ENCODE peak calls at places on chromosomes 7 and 10, in nine cellular contexts. I is colonic mucosa; P is gastrocnemius medialis; Z is lower lobe of right lung; Q is neuronal stem cell; Y is A549; C is PC-3; D is CD8-positive, alpha-beta memory T cell; T is SK-N-SH. N is an unnamed sample. For H3K9me3, the result is how much of the 10 kb centered on the place peaks cover.

GRCh38 chr7:130996841-130997231 is 262.8 kb upstream of the KLF14 start:
- DNase-seq in I (peak), P (no peak), Z (peak), Q (no peak), Y (peak), C (peak), D (no peak), T (no peak), N (no peak)

GRCh38 chr7:9498303-9498702 is 1064.9 kb downstream of the NXPH1 start:
- DNase-seq in I (no peak), P (no peak), Z (no peak), Q (no peak), Y (no peak), C (no peak), D (no peak), T (no peak), N (no peak)

GRCh38 chr10:121853950-121854349 is 73.9 kb downstream of the ATE1 start:
- DNase-seq in I (no peak), P (no peak), Z (no peak), Q (no peak), Y (no peak), C (no peak), D (no peak), T (no peak), N (no peak)

GRCh38 chr10:104308439-104308903 is 29.8 kb downstream of the ITPRIP start:
- DNase-seq in I (no peak), P (no peak), Z (no peak), Q (no peak), Y (no peak), C (no peak), D (no peak), T (no peak), N (peak)

GRCh38 chr10:60369163-60369930 is 20.3 kb downstream of the ANK3 start:
- DNase-seq in I (no peak), P (no peak), Z (no peak), Q (no peak), Y (no peak), C (no peak), D (no peak), T (no peak), N (no peak)

GRCh38 chr7:95334434-95334833 is 10.1 kb upstream of the PON1 start:
- DNase-seq in I (no peak), P (no peak), Z (no peak), Q (no peak), Y (no peak), C (no peak), D (no peak), T (no peak), N (no peak)

GRCh38 chr7:49931627-49932026 is 158.2 kb downstream of the VWC2 start:
- DNase-seq in I (no peak), P (no peak), Z (no peak), Q (no peak), Y (no peak), C (no peak), D (no peak), T (no peak), N (no peak)

GRCh38 chr10:61992683-61993629 is 91.5 kb downstream of the ARID5B start:
- DNase-seq in I (peak), P (peak), Z (peak), Q (no peak), Y (peak), C (peak), D (peak), T (peak), N (peak)

GRCh38 chr10:132299381-132300336 is 8.1 kb downstream of the STK32C start:
- DNase-seq in I (no peak), P (no peak), Z (no peak), Q (no peak), Y (no peak), C (no peak), D (no peak), T (no peak), N (no peak)

GRCh38 chr10:117137031-117137910 is 799 bp downstream of the VAX1 start:
- DNase-seq in I (no peak), P (no peak), Z (no peak), Q (no peak), Y (peak), C (peak), D (no peak), T (peak), N (no peak)

GRCh38 chr7:112484671-112485097 is 3.9 kb downstream of the LSMEM1 start:
- DNase-seq in I (no peak), P (peak), Z (no peak), Q (no peak), Y (peak), C (peak), D (no peak), T (no peak), N (no peak)

GRCh38 chr7:41700044-41700471 is 2.8 kb downstream of the INHBA start:
- DNase-seq in I (no peak), P (no peak), Z (no peak), Q (no peak), Y (no peak), C (no peak), D (no peak), T (no peak), N (no peak)

GRCh38 chr7:88075216-88075615 is 141.2 kb downstream of the ADAM22 start:
- DNase-seq in I (no peak), P (no peak), Z (no peak), Q (no peak), Y (no peak), C (no peak), D (no peak), T (no peak), N (no peak)

GRCh38 chr10:105770813-105771212 is 1129.7 kb downstream of the SORCS3 start:
- DNase-seq in I (no peak), P (no peak), Z (no peak), Q (no peak), Y (no peak), C (no peak), D (no peak), T (no peak), N (no peak)

GRCh38 chr7:50491943-50492342 is 41.8 kb upstream of the FIGNL1 start:
- DNase-seq in I (no peak), P (no peak), Z (no peak), Q (no peak), Y (no peak), C (no peak), D (no peak), T (no peak), N (no peak)

GRCh38 chr7:139246905-139247304 is 15.9 kb downstream of the UBN2 start:
- DNase-seq in I (no peak), P (peak), Z (no peak), Q (no peak), Y (no peak), C (no peak), D (no peak), T (no peak), N (no peak)

GRCh38 chr10:101291254-101292193 is 62.3 kb upstream of the LBX1 start:
- DNase-seq in I (no peak), P (peak), Z (peak), Q (no peak), Y (peak), C (peak), D (peak), T (peak), N (no peak)

GRCh38 chr10:93173867-93174845 is 100.5 kb downstream of the CYP26A1 start:
- DNase-seq in I (no peak), P (no peak), Z (no peak), Q (no peak), Y (no peak), C (peak), D (no peak), T (no peak), N (no peak)

GRCh38 chr10:34954142-34954541 is 136.0 kb downstream of the CUL2 start:
- DNase-seq in I (peak), P (no peak), Z (peak), Q (no peak), Y (no peak), C (peak), D (no peak), T (no peak), N (no peak)

GRCh38 chr7:13904689-13905088 is 84.8 kb downstream of the ETV1 start:
- DNase-seq in I (no peak), P (no peak), Z (no peak), Q (no peak), Y (no peak), C (no peak), D (no peak), T (no peak), N (no peak)

GRCh38 chr10:112115781-112116385 is 67.7 kb downstream of the GPAM start:
- DNase-seq in I (peak), P (no peak), Z (no peak), Q (peak), Y (peak), C (peak), D (no peak), T (peak), N (no peak)

GRCh38 chr10:3077940-3078630 is 10.7 kb downstream of the PFKP start:
- DNase-seq in I (peak), P (no peak), Z (no peak), Q (no peak), Y (no peak), C (no peak), D (no peak), T (no peak), N (no peak)

GRCh38 chr10:32005050-32005449 is 51.2 kb downstream of the KIF5B start:
- DNase-seq in I (peak), P (no peak), Z (no peak), Q (no peak), Y (peak), C (peak), D (peak), T (peak), N (peak)

GRCh38 chr7:130614449-130614848 is 54.1 kb downstream of the COPG2 start:
- DNase-seq in I (no peak), P (no peak), Z (no peak), Q (no peak), Y (no peak), C (no peak), D (no peak), T (no peak), N (no peak)

GRCh38 chr10:99958287-99958686 is 51.5 kb downstream of the DNMBP start:
- DNase-seq in I (no peak), P (no peak), Z (no peak), Q (no peak), Y (no peak), C (no peak), D (no peak), T (no peak), N (no peak)

GRCh38 chr7:135597926-135598305 is 40.2 kb downstream of the NUP205 start:
- DNase-seq in I (no peak), P (no peak), Z (no peak), Q (no peak), Y (no peak), C (no peak), D (no peak), T (no peak), N (no peak)

DNA sequence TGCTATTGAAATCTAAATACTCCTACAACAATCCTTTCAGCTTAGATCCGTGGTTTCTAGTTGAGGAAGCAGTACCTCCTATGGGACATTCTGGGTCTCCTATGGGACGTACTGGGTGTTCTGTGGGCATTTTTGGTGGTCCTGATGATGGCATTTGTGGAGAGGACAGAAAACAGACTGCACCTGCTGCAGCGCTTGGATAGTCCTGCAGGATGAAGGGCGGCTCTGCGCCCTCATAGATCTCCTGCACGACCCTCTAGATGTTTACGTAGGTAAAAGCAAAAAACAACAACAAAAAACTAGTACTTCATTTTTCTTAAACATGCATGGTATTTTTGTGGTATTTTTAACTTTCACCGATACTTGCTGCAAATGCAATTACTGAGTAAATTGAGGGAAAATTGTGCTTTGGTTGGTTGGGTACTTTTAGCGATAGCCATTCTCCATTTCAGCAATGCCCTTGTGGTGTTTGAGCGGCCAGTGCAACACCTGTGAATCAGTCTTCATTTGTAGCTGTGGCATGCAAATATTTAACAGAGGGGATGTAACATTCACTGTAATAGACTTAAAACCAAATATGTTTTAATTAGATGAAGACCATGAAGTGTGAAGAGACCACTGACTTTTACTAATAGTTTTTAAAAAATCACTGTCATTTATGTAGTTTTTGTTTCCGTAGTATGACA is 461.2 kb downstream of the SDK1 start:
- DNase-seq in I (no peak), P (no peak), Z (no peak), Q (no peak), Y (no peak), C (no peak), D (no peak), T (no peak), N (no peak)
- H3K27ac ChIP-seq in I (no peak), P (no peak), Z (no peak), Q (no peak), Y (no peak), C (peak), D (no peak), T (peak), N (no peak)

GRCh38 chr7:148222716-148223115 is 367.9 kb upstream of the C7orf33 start:
- DNase-seq in I (no peak), P (no peak), Z (no peak), Q (no peak), Y (no peak), C (no peak), D (no peak), T (no peak), N (no peak)
- H3K4me3 ChIP-seq in I (no peak), P (no peak), Z (no peak), Q (no peak), Y (no peak), C (no peak), D (no peak), T (no peak), N (no peak)

DNA sequence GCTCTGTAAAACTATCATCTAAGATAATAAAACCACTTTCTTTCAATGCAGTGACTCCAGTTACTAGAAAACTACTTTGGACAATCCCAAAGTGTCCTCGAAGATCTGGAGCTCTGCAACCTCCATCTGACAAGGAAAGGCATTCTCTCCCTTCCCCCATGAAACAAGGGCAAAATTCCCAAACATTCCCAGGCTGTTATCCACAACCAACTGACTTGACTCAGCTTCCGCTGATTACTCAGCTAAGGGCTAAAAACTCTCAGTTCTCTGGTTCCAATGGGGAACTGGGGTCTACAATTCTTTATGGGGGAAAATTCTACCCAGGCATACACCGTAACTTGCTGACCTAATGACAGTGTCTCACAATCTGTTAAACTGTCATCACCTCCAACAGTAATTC is 48.4 kb downstream of the SFMBT2 start:
- DNase-seq in I (no peak), P (no peak), Z (no peak), Q (no peak), Y (no peak), C (no peak), D (no peak), T (no peak), N (no peak)
- H3K9me3 ChIP-seq in I (under half), P (under half), Z (under half), Q (under half), Y (under half), C (under half), D (under half), T (under half), N (under half)

DNA sequence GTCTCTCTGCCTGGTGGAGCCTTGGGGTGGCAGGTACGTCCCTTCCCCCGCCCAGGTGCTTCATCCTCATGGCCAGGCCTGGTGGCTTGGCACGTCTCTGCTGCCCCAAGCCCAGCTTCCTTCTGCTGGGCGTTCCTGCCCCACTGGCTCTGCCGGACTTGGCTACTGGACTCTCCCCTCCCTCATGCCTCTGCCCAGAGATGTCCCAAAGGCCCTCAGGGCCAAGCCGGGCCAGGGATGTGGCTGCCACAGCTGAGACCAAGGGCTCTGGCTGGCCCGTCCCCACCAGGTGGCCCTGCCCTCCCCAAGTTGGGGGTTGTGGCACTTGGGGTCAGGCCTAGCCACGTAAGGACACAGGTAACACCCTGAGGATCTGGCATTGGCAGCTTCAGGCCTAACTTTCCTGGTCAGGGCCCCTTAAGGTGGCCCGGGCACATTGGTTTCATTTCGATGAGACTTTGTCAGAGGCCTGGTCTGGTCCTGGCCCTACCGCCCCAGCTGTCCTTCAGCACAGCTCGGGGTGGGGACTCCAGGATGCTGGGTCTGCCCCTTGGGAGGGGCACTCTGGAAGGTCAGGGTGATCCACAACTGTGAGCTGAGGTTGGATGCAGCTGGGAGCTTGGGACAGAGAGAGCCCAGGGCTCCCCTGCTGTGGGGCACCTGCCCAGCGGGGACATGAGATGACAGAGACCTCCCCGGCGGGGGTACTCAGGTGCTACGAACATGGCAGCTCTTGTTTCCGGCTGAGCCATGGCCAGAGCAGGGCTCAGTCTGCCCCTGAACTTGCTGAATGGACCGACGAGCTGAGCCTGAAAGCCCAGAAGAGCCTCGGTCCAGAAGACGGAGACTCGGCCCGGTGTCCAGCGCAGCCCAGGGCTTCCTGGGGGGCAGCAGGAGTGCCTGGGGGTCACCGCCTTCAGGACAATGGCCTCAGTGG is 2.9 kb downstream of the BHLHA15 start:
- DNase-seq in I (no peak), P (no peak), Z (peak), Q (no peak), Y (no peak), C (no peak), D (no peak), T (peak), N (no peak)
- H3K27ac ChIP-seq in I (no peak), P (no peak), Z (no peak), Q (no peak), Y (no peak), C (no peak), D (no peak), T (no peak), N (no peak)